ENCODE peak calls at places on chromosomes 1 and 21, in four cellular contexts. M is CD8-positive, alpha-beta memory T cell; H is transverse colon; T is prostate gland. N is an unnamed sample. For H3K4me1, the result is how much of the 10 kb centered on the place peaks cover.

GRCh38 chr1:225767591-225768540 is 9.8 kb upstream of the SRP9 start:
- DNase-seq in M (no peak), T (no peak), H (peak), N (no peak)

GRCh38 chr1:53314096-53314495 is 13.8 kb downstream of the LRP8 start:
- DNase-seq in T (no peak), M (no peak), H (no peak), N (no peak)

GRCh38 chr1:91885716-91886506 is at the start of gene TGFBR3:
- DNase-seq in T (peak), H (peak), M (peak), N (peak)

GRCh38 chr1:116328671-116329070 is 44.4 kb upstream of the ATP1A1 start:
- DNase-seq in H (no peak), T (no peak), M (no peak), N (no peak)

GRCh38 chr21:42269382-42269781 is 45.8 kb downstream of the TFF3 start:
- DNase-seq in M (no peak), T (no peak), H (no peak), N (no peak)

GRCh38 chr1:39089811-39090519 is 63.8 kb downstream of the NDUFS5 start:
- DNase-seq in T (no peak), M (no peak), H (no peak), N (no peak)

GRCh38 chr1:185284106-185284505 is 32.9 kb downstream of the IVNS1ABP start:
- DNase-seq in M (no peak), H (no peak), T (no peak), N (no peak)

GRCh38 chr21:42081138-42081537 is 10.0 kb downstream of the UMODL1 start:
- DNase-seq in H (no peak), M (no peak), T (no peak), N (no peak)

GRCh38 chr1:161486806-161487482 is 18.3 kb upstream of the FCGR2A start:
- DNase-seq in H (peak), M (peak), T (no peak), N (peak)

GRCh38 chr1:59006932-59007331 is 223.1 kb upstream of the JUN start:
- DNase-seq in T (no peak), M (no peak), H (no peak), N (no peak)

GRCh38 chr1:152050886-152051764 is 14.3 kb upstream of the S100A11 start:
- DNase-seq in T (peak), H (no peak), M (no peak), N (no peak)

GRCh38 chr1:156276532-156276931 is 6.1 kb downstream of the SMG5 start:
- DNase-seq in T (no peak), H (no peak), M (no peak), N (no peak)

GRCh38 chr1:151534662-151535278 is 5.3 kb upstream of the TUFT1 start:
- DNase-seq in H (peak), T (peak), M (peak), N (peak)

GRCh38 chr1:25526753-25527152 is 16.7 kb upstream of the LDLRAP1 start:
- DNase-seq in H (no peak), M (no peak), T (no peak), N (no peak)

GRCh38 chr1:151701515-151701914 is 15.1 kb downstream of the CELF3 start:
- DNase-seq in M (no peak), T (no peak), H (no peak), N (no peak)

GRCh38 chr1:165949335-165950130 is 122.1 kb downstream of the UCK2 start:
- DNase-seq in H (no peak), M (no peak), T (no peak), N (no peak)

GRCh38 chr1:39398278-39399010 is 93.0 kb upstream of the BMP8A start:
- DNase-seq in H (peak), T (no peak), M (no peak), N (peak)

GRCh38 chr1:220318673-220319072 is 46.4 kb upstream of the RAB3GAP2 start:
- DNase-seq in H (no peak), M (no peak), T (no peak), N (no peak)

GRCh38 chr21:36185498-36185897 is 28.9 kb downstream of the DOP1B start:
- DNase-seq in T (no peak), H (no peak), M (no peak), N (no peak)

GRCh38 chr1:2834146-2834475 is 32.6 kb upstream of the TTC34 start:
- DNase-seq in T (no peak), H (no peak), M (no peak), N (no peak)

GRCh38 chr1:15290382-15290781 is 43.4 kb downstream of the FHAD1 start:
- DNase-seq in M (no peak), H (no peak), T (no peak), N (no peak)

GRCh38 chr1:205920159-205920558 is 23.1 kb downstream of the SLC26A9 start:
- DNase-seq in M (no peak), T (no peak), H (no peak), N (no peak)

GRCh38 chr1:171800342-171800741 is 18.9 kb downstream of the METTL13 start:
- DNase-seq in T (no peak), H (no peak), M (no peak), N (no peak)

DNA sequence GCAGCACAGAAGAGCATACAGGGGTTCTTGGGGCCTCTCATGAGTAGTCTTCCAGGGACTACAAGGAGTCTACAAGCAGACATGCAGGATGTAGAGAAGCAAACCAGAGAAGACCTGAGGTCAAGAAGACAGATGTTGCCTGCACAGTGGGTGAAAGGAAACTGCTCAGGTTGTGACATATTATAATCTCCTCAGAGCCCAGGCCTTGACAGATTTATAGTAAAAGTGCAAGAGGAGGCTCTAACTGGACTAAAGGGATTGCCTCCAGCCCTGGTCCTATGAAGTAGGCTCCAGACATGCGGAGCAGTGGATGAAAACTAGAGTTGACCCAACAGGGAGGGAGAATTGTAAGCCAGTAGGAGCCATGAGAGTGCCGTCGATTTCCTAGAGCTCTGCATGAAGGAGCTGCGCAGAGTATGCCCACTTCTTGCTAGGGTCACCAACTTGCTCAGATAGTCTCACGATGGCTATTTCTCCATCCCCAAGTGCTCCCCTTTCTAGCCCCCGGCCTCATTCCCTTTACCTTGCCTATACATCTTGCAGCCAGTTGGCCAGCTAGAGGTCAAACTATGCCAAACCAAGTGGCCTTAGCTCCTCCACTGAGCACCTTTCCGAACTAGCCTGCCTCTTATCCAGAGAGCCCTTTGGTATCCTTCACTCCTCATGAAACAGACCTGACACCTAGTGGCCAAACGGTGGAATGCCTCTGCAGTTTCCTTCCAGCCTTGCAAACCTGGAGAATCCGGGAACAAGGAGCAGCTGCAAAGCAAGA is 36.2 kb upstream of the IPO9 start:
- DNase-seq in T (peak), H (peak), M (peak), N (peak)
- H3K27ac ChIP-seq in T (peak), H (peak), M (no peak), N (peak)

DNA sequence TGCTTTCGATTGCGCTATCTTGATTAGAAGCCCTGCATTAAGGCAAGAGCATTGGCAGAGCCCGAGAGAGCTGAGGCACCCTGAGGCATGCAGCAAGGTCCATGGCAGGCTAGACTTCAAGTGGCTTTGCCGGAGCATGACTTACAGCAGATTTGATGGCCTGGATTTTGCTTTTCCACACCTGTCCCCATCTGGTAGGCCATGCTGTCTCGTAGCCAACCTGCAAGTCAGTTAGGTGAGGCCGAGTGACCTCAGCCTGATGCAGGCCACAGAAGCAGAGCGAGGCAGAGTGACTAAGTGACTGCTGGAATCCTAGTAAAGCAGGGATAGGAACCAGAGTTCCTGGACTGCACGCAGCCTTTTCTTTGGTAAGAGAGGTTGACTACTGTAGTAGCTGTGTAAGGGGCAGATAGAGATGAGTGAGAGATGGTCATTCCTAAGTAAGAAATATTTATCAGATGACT is 148.9 kb downstream of the PBX1 start:
- DNase-seq in H (no peak), M (no peak), T (no peak), N (no peak)
- H3K4me1 ChIP-seq in H (half or more), M (under half), T (under half), N (under half)

DNA sequence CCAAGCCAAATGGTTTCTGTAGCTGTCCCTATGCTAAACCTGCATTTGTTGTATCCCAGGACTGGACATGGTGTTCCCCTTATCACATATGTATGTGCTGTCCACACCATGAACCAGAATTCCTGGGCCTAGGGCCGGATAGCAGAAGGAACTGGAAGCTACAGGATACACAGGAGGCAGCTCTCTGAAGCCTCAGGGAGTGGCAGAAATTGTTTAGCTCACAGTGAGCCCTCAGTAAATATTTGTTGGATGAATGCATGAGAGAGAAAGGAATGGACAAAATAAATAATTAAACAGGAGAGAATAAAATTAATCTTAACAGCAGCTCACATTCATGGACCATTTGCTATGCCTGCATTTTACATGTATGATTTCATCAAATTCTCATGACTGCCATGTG is 2.1 kb downstream of the NIPAL3 start:
- DNase-seq in M (no peak), T (no peak), H (no peak), N (no peak)
- H3K4me3 ChIP-seq in M (peak), T (peak), H (no peak), N (no peak)

DNA sequence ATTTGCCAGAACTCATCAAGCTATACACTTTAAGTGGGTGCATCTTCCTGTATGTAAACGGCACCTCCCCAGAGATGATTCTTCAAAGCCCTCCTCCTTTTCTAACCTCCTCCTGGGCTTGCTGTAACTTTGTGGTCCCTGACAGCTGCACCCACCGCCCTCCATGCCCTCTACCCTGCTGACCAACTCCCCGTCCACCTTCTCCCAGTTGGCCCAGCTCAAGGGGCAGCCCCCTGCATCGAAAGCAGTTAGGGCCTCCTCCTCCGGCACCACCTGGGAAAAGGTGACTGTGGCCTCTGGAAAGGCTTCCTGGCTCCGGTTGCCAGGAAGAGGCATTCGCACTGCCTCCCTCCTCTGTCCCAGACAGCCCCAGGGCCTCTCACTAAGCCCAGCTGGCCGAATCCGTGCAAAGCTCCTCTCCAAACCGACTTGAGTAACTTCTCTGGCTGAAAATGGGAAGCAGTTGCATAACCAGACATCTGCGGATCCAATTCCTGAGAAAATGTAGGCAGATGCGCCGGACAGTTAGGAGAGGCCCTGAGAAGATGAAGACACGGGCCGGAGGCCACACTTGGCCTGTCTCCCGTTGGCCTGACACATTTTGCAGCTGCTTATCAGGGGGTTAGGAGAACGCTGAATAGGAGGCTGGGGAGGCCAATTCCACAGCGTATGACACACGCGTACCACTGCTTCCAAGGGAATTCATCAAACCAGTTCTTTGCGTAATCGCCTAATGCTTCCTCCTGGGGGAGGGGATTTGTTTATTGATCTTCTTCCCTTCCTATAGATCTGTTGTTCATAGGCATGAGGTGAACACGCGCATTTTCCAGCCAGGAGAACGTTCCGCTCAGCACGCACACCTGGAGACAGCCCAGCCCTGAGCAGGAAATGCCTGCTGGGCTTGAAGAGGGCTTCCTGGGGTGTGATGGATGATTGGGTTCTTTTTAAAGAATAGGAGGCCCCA is 48.7 kb upstream of the COL6A2 start:
- DNase-seq in H (peak), T (no peak), M (no peak), N (no peak)
- H3K27ac ChIP-seq in H (peak), T (peak), M (no peak), N (no peak)